ENCODE peak calls at places on chromosomes 2 and 18, in eight cellular contexts. P is IMR-90; C is tibial nerve; G is neural progenitor cell; T is SK-N-SH; R is K562; K is PC-9; D is CD8-positive, alpha-beta memory T cell. B is an unnamed sample.

GRCh38 chr2:41707790-41708451 is 339.9 kb upstream of the PKDCC start:
- DNase-seq in P (no peak), C (no peak), G (no peak), T (no peak), R (no peak), K (no peak), D (no peak), B (no peak)

GRCh38 chr2:215486973-215487372 is 51.1 kb upstream of the FN1 start:
- DNase-seq in P (no peak), C (no peak), G (no peak), T (no peak), R (no peak), K (no peak), D (no peak), B (no peak)

GRCh38 chr2:138994502-138994901 is 214.3 kb upstream of the NXPH2 start:
- DNase-seq in P (no peak), C (no peak), G (no peak), T (no peak), R (no peak), K (no peak), D (no peak), B (no peak)

GRCh38 chr2:62309465-62310091 is 113.7 kb downstream of the B3GNT2 start:
- DNase-seq in P (no peak), C (no peak), G (no peak), T (peak; percentile 78), R (no peak), K (no peak), D (peak; percentile 34), B (peak; percentile 60)

GRCh38 chr2:212330263-212330662 is 208.3 kb downstream of the ERBB4 start:
- DNase-seq in P (no peak), C (no peak), G (no peak), T (no peak), R (no peak), K (no peak), D (no peak), B (no peak)

GRCh38 chr18:76402026-76402990 is 92.7 kb downstream of the ZNF516 start:
- DNase-seq in P (no peak), C (no peak), G (no peak), T (no peak), R (no peak), K (no peak), D (no peak), B (no peak)

GRCh38 chr2:660477-661214 is 16.6 kb downstream of the TMEM18 start:
- DNase-seq in P (no peak), C (no peak), G (peak; percentile 63), T (no peak), R (peak; percentile 14), K (no peak), D (no peak), B (no peak)

GRCh38 chr2:71174207-71174606 is 43.8 kb downstream of the MPHOSPH10 start:
- DNase-seq in P (no peak), C (no peak), G (no peak), T (no peak), R (no peak), K (no peak), D (no peak), B (no peak)

GRCh38 chr2:7825591-7826312 is 856.1 kb upstream of the ID2 start:
- DNase-seq in P (peak; percentile 68), C (no peak), G (no peak), T (no peak), R (no peak), K (no peak), D (no peak), B (no peak)

GRCh38 chr2:101999122-101999789 is 7.5 kb downstream of the IL1R2 start:
- DNase-seq in P (peak; percentile 12), C (no peak), G (no peak), T (no peak), R (no peak), K (no peak), D (no peak), B (no peak)

GRCh38 chr2:206556357-206556949 is 85.8 kb upstream of the FAM237A start:
- DNase-seq in P (peak; percentile 58), C (no peak), G (peak; percentile 52), T (peak; percentile 36), R (peak; percentile 12), K (no peak), D (peak; percentile 6), B (no peak)

DNA sequence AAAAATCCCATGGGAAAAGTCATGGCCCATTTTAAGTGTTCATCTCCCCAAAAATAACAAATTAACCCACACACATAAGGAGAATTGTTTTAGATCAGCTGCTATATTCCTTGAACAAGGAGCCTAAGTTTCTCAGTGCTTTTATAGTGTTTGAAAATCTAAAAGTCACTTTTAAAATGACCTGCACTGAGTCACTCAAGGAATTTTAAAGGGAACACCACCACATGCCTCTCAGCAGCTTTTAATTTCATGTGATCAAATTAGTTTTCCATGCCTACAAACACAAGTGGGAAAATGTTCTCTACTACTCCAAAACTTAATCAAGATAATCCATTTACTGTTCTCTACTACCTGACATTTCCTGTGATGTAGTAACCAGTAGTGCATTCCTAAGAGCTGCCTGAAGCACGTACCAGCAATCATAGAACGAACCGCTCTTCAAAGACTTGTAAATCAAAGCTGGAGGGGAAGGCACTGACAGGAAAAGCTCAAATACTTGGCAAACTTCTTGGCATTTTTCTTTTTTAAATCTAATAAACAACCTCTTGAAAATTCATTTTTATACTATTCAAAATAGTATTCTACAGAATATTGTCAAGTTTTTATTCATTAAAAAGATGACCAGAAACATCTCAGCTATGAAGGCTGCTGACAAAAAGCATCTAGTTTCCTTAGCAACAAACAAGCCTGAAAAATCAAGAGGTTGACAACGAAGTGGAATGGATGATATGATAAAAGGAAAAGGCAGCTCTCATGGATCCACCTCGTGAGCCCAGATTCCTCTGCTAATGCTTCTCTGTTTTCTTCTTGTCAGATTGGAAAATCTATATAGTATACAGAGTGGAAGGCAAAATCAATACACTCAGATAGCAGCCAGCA is 37.2 kb downstream of the LRPPRC start:
- DNase-seq in P (no peak), C (no peak), G (no peak), T (no peak), R (no peak), K (no peak), D (no peak), B (no peak)
- H3K36me3 ChIP-seq in P (peaks cover 29% of the 10 kb centered on the region), C (peaks cover 12% of the 10 kb centered on the region), G (peaks cover 44% of the 10 kb centered on the region), T (peaks cover 94% of the 10 kb centered on the region), R (peaks cover 99% of the 10 kb centered on the region), K (peaks cover 79% of the 10 kb centered on the region), D (peaks cover 35% of the 10 kb centered on the region), B (peaks cover 22% of the 10 kb centered on the region)

DNA sequence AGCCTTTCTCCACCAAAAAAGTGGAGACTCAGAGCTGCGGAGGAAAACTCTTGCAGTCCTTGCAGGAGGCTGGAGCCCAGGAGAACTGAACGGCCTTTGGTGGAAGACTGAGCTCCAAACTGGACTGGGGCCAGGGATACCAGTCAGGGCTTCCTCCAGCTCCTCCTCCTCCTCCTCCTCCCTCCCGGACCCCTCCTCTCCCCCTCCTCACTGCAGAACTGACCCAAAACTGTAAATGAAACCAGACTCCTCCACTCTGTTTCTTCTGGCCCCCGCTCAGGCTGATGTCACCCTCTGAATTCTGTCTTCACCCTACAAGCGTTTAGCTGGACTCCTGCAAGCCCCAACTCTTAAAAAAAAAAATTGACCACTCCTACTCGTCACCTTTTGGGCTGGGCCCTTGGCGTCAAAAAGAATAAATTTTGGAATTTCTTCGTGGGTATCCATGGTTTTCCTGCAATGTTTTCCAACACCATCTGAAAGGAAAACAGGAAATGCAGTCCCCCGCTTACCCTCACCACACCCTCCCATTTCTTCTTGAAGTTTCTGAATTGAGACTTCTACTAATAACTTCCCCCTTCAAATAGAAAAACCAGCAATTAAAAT is at the start of gene COL6A3:
- DNase-seq in P (peak; percentile 98), C (peak; percentile 83), G (no peak), T (no peak), R (no peak), K (no peak), D (no peak), B (no peak)
- H3K27ac ChIP-seq in P (peak within 1 kb of the TSS; percentile 89), C (peak within 1 kb of the TSS; percentile 81), G (no peak within 1 kb of the TSS), T (peak within 1 kb of the TSS; percentile 6), R (no peak within 1 kb of the TSS), K (no peak within 1 kb of the TSS), D (no peak within 1 kb of the TSS), B (no peak within 1 kb of the TSS)

DNA sequence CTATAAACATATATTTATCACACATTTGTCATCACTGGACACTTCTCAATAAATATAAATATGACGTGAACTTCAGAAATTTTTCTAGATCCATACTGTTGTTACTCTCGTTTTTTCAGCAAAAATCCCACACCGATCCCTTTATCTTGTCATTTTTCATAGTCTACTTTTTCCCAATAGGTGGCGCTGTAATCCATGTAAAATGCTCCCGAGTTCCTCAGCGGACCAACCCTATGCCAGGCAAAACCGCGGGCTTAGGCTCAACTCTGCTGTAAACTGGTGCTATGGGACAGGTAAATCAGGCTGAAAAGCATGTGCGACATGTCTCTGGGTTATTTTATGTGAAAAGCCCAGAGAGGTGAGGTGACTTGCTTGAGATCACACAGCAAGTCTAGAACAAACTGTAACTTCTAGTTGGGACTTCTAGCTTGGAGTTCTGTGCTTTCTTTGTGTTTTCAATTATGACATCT is 104.0 kb downstream of the COBLL1 start:
- DNase-seq in P (peak; percentile 52), C (peak; percentile 61), G (peak; percentile 83), T (peak; percentile 57), R (peak; percentile 34), K (peak; percentile 24), D (no peak), B (no peak)
- H3K4me1 ChIP-seq in P (peaks cover 2% of the 10 kb centered on the region), C (peaks cover 9% of the 10 kb centered on the region), G (peaks cover 8% of the 10 kb centered on the region), T (peaks cover 2% of the 10 kb centered on the region), R (no peaks in the 10 kb centered on the region), K (peaks cover 7% of the 10 kb centered on the region), D (no peaks in the 10 kb centered on the region), B (no peaks in the 10 kb centered on the region)

DNA sequence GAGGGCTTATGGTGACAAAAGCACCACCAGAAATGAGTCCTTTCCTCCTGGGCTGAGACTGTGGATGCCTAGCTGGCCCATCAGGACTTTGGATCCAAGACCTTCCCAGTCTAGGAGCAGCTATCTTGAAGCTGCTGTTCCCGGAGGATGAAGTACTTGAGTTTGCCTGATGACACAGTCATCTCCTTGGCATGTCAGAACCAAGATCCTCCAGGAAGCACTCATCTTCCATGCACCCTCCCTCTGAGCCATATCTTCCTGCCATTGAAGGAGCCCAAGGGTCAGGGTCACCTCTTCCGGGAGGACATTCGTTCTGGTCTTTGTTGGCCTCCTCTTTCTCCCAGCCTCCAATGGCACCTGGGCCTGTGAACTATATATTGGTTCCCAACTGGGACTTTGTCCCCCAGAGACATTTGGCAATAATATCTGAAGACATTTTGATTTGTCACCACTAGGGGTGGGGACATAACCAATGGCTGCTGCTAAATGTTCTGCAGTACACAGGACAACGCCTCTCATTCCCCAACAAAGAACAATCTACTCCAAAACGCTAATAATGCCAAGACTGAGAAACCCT is 4.3 kb upstream of the MYO7B start:
- DNase-seq in P (peak; percentile 34), C (no peak), G (no peak), T (no peak), R (peak; percentile 25), K (no peak), D (no peak), B (no peak)
- H3K36me3 ChIP-seq in P (no peaks in the 10 kb centered on the region), C (no peaks in the 10 kb centered on the region), G (no peaks in the 10 kb centered on the region), T (no peaks in the 10 kb centered on the region), R (no peaks in the 10 kb centered on the region), K (no peaks in the 10 kb centered on the region), D (no peaks in the 10 kb centered on the region), B (no peaks in the 10 kb centered on the region)

DNA sequence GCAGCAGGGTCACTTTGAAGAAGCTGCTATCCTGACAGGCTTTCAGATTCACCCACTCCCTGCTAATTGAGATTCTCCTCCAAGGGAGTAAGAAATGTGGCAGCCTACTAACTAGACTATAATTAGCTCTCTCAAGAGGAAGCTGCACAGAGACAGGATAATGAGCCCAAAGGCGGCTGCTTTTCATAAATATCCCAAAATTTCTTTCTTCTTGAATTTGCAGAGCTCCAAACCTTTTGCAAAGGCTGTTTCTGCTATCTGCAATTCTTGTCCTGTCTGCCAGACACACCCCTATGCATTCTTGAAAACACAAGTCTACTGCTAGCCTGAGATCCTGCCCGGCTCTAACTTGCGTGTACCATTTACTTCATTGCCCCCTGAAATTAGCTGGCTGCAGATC is 54.0 kb upstream of the RNU4ATAC start:
- DNase-seq in P (no peak), C (no peak), G (peak; percentile 51), T (no peak), R (no peak), K (no peak), D (no peak), B (no peak)
- H3K27ac ChIP-seq in P (no peak overlapping the region), C (no peak overlapping the region), G (peak overlapping the region; percentile 91), T (peak overlapping the region; percentile 1), R (no peak overlapping the region), K (no peak overlapping the region), D (no peak overlapping the region), B (no peak overlapping the region)

B was measured in CD8-positive, alpha-beta T cell.